ENCODE peak calls at places on chromosomes 3 and 15, in five cellular contexts. L is HFF-Myc, C is nephron progenitor cell, G is kidney epithelial cell, R is upper lobe of left lung. K is an unnamed sample.

GRCh38 chr15:36484038-36484778 is 95.2 kb upstream of the CDIN1 start:
- DNase-seq in L (no peak), G (no peak), C (no peak), R (no peak), K (no peak)

GRCh38 chr3:154684440-154684839 is 254.4 kb upstream of the GPR149 start:
- DNase-seq in R (no peak), C (peak), G (no peak), L (no peak), K (no peak)

GRCh38 chr15:92142242-92143232 is 251.1 kb upstream of the ST8SIA2 start:
- DNase-seq in R (no peak), L (no peak), C (no peak), G (no peak), K (no peak)

GRCh38 chr3:23644741-23645140 is 161.0 kb upstream of the UBE2E1 start:
- DNase-seq in G (no peak), C (no peak), R (no peak), L (no peak), K (no peak)

GRCh38 chr15:94164202-94164807 is 67.1 kb upstream of the MCTP2 start:
- DNase-seq in R (no peak), L (peak), G (peak), C (peak), K (peak)

GRCh38 chr3:5972586-5972985 is 785.1 kb downstream of the EDEM1 start:
- DNase-seq in C (no peak), R (no peak), G (no peak), L (no peak), K (no peak)

GRCh38 chr3:135991621-135992020 is 26.1 kb downstream of the PPP2R3A start:
- DNase-seq in R (no peak), G (no peak), C (no peak), L (no peak), K (no peak)

GRCh38 chr15:73886717-73887345 is 13.5 kb downstream of the TBC1D21 start:
- DNase-seq in R (peak), C (no peak), G (no peak), L (no peak), K (no peak)

GRCh38 chr3:14808502-14809266 is 10.1 kb upstream of the FGD5 start:
- DNase-seq in C (no peak), G (no peak), L (no peak), R (no peak), K (no peak)

GRCh38 chr3:66394261-66395249 is 106.3 kb downstream of the LRIG1 start:
- DNase-seq in L (no peak), C (peak), R (no peak), G (no peak), K (no peak)

GRCh38 chr15:58985443-58985842 is 2.0 kb upstream of the RNF111 start:
- DNase-seq in R (no peak), C (no peak), L (no peak), G (no peak), K (no peak)

GRCh38 chr3:172410702-172411477 is 37.4 kb downstream of the GHSR start:
- DNase-seq in L (no peak), C (no peak), R (peak), G (no peak), K (no peak)

GRCh38 chr15:28873585-28874139 is 12.1 kb upstream of the APBA2 start:
- DNase-seq in G (no peak), C (no peak), L (no peak), R (no peak), K (no peak)

GRCh38 chr15:62749445-62749844 is 293.1 kb upstream of the TPM1 start:
- DNase-seq in L (no peak), R (no peak), C (no peak), G (no peak), K (no peak)

GRCh38 chr3:194691481-194692281 is 6.0 kb downstream of the FAM43A start:
- DNase-seq in C (peak), R (peak), L (no peak), G (no peak), K (no peak)

GRCh38 chr3:106692624-106693023 is 684.6 kb upstream of the CCDC54 start:
- DNase-seq in L (no peak), C (no peak), R (no peak), G (no peak), K (no peak)

GRCh38 chr15:79523266-79523665 is 91.1 kb downstream of the MINAR1 start:
- DNase-seq in C (no peak), L (no peak), R (no peak), G (no peak), K (no peak)

GRCh38 chr3:56682458-56683121 is 475 bp downstream of the TASOR start:
- DNase-seq in L (peak), G (no peak), C (peak), R (peak), K (peak)

GRCh38 chr3:141523615-141524375 is 37.0 kb downstream of the RASA2 start:
- DNase-seq in G (no peak), R (no peak), C (no peak), L (no peak), K (no peak)

GRCh38 chr3:136960838-136961836 is 3.4 kb downstream of the IL20RB start:
- DNase-seq in G (peak), L (no peak), C (no peak), R (no peak), K (no peak)

GRCh38 chr3:150956376-150956775 is 16.2 kb downstream of the CLRN1 start:
- DNase-seq in L (no peak), R (no peak), G (peak), C (no peak), K (no peak)

GRCh38 chr3:46664188-46664970 is 29.1 kb downstream of the ALS2CL start:
- DNase-seq in L (no peak), C (no peak), G (no peak), R (no peak), K (no peak)

GRCh38 chr15:89090791-89091666 is 2.8 kb downstream of the ABHD2 start:
- DNase-seq in L (peak), G (no peak), R (no peak), C (no peak), K (no peak)

GRCh38 chr15:67097893-67098740 is 32.7 kb downstream of the SMAD3 start:
- DNase-seq in L (peak), R (no peak), G (no peak), C (no peak), K (no peak)

GRCh38 chr3:36959821-36960220 is 15.0 kb upstream of the TRANK1 start:
- DNase-seq in G (no peak), L (no peak), R (no peak), C (no peak), K (no peak)

GRCh38 chr3:184543256-184543655 is 18.3 kb upstream of the EPHB3 start:
- DNase-seq in L (no peak), R (no peak), C (no peak), G (no peak), K (peak)

GRCh38 chr15:40281057-40281850 is 1.6 kb downstream of the ANKRD63 start:
- DNase-seq in G (no peak), C (no peak), L (no peak), R (peak), K (no peak)

GRCh38 chr15:58299311-58299850 is 132.4 kb upstream of the LIPC start:
- DNase-seq in L (no peak), R (no peak), G (no peak), C (no peak), K (no peak)

GRCh38 chr3:52670621-52671521 is 14.8 kb downstream of the PBRM1 start:
- DNase-seq in G (peak), R (no peak), L (peak), C (no peak), K (no peak)

GRCh38 chr3:126441256-126441880 is 34.3 kb downstream of the ZXDC start:
- DNase-seq in L (no peak), G (no peak), C (no peak), R (peak), K (no peak)

GRCh38 chr15:44058126-44058525 is 136.9 kb downstream of the FRMD5 start:
- DNase-seq in C (no peak), G (no peak), L (no peak), R (no peak), K (no peak)

DNA sequence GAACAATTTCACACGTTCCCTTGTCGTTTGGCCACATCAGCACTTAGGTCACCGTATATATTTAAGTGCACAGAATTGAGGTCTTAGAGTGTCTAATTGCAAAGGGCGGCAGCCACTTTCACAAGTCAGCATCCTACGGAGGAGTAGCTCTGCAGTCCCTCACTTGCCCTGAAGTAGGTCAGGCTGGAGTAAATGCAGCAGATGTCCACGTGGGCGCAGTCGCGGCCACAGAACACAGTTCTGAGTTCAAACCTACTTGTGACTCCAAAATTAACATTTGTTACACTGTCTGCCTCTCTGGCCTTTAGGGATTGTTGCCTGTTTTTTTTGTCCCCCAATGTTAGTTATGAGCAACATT is 85.8 kb downstream of the PDCD6IP start:
- DNase-seq in L (peak), G (peak), C (no peak), R (peak), K (no peak)
- TF ChIP-seq CTCF in L (peak), G (peak), C (no peak), R (no peak), K (no peak)

DNA sequence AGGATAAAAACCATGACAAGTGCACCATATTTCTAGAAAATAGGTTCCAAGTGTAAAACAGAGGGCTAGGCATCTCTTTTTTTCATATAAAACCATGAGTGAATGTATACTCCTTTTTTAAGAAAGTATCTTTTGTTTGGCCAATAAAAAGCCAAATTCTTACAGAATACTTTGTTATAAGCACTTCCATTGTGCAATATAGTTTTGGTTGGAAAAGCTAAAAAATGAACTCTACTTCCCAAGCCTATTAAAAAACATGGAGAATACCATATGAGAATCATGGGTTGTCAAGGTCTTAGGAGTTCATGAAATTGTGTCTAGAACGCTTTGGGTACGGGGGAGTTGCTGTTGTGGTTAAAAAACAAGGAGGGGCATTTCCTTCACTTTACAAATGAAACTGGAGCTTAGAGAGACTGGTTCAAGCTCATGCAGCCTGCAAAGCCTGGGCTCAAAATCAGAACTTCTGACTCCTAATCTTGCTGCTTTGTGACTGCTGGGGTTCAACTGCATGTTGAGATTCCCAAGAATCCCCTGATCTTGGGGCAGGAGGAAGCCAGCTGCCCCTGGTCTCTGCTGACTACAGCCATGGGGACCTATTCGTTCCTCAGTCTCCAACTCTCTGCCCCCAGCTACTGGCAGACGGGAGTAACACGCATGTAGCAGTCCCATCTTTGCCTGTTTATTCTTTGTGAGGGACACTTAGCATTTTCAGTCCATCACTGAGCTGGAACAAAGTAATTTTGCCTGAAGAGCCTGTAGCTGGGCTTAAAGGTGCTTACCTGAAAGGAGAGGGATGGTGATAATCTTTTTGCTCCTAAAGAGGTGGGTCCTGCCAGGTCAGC is 229.1 kb downstream of the CHST2 start:
- DNase-seq in C (no peak), G (no peak), L (no peak), R (no peak), K (no peak)
- TF ChIP-seq CTCF in C (no peak), G (peak), L (peak), R (no peak), K (no peak)

DNA sequence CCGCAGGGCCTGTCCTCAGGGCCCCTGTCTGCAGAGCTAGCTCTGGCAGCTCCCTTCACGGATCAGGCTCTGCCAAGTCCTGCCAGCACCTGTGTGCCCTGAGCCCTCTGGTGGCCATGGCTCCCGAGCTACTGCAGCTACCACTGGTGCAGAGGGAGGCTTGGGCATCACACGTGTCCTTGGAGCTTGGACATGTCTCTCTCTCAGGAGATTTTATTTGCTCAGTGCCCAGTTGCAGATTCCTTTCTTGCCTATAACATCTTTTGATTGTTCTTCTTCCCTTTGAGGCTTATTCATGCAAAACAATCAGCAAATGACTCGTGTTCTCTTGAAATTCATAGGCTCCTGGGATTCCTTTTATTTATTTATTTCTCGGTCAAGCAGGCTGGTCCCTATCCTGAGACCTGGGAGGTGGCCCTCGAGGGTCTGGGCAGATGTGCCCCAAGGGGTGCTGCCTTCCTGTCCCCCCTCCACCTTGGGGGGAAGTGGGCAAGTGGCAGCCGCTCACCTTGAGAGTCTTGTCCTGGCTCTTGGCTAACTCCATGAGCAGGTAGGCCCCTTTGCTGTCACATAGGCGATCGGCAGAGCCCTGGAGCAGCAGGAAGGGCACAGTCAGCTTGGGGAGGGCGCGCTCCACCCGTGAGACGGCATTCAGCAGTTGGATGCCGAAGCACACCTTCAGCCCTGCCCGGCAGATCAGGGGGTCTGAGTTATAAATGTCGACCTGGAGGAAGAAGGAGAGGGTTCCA is 21.9 kb downstream of the ABTB1 start:
- DNase-seq in C (no peak), L (no peak), G (no peak), R (no peak), K (no peak)
- TF ChIP-seq CTCF in C (no peak), L (peak), G (peak), R (peak), K (no peak)

GRCh38 chr3:105367063-105367405 is 325 bp downstream of the ALCAM start:
- DNase-seq in L (no peak), G (no peak), R (peak), C (peak), K (no peak)
- TF ChIP-seq CTCF in L (no peak), G (no peak), R (no peak), C (no peak), K (no peak)

DNA sequence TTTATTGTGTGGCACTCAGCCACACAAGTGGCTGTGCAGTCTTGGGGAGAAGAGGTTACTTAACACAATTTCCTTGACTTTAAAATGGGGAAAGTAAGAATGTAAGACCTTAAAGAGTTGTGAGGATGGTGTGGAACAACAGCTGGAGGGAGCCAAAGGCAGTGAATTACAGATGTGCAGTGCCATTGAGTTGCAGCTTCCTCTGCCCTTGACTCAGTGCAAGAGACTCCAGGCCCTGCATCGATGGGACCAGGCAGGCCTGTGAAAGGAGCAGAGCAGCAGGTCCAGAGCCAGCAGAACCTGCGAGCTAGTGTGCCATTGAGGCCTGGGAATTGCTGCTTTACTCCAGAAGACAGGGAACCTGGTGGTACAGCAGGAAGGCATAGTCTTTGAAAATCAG is 27.2 kb downstream of the EEFSEC start:
- DNase-seq in C (no peak), R (no peak), L (no peak), G (no peak), K (no peak)
- TF ChIP-seq CTCF in C (no peak), R (no peak), L (no peak), G (no peak), K (no peak)

K was measured in mesothelial cell of epicardium.